ENCODE peak calls at places on chromosomes 3 and 15, in four cellular contexts. T, Y, S and D are unnamed samples.

GRCh38 chr3:167973046-167973445 is 122.7 kb downstream of the GOLIM4 start:
- DNase-seq in T (no peak), Y (no peak), S (no peak), D (no peak)

GRCh38 chr3:119969759-119970158 is 124.5 kb downstream of the GSK3B start:
- DNase-seq in T (no peak), Y (no peak), S (peak), D (no peak)

GRCh38 chr3:72891053-72891855 is 3.4 kb downstream of the GXYLT2 start:
- DNase-seq in Y (no peak), T (no peak), S (no peak), D (no peak)

GRCh38 chr3:13475871-13476590 is 4.1 kb upstream of the HDAC11 start:
- DNase-seq in S (no peak), T (no peak), Y (no peak), D (no peak)

GRCh38 chr3:129123314-129124060 is 1.9 kb upstream of the RAB43 start:
- DNase-seq in T (no peak), Y (no peak), S (no peak), D (peak)

GRCh38 chr15:60006203-60006782 is 2.2 kb downstream of the FOXB1 start:
- DNase-seq in S (peak), T (no peak), Y (peak), D (peak)

GRCh38 chr3:38105525-38105924 is 31.4 kb downstream of the ACAA1 start:
- DNase-seq in Y (no peak), S (no peak), T (no peak), D (no peak)

GRCh38 chr3:62260655-62261054 is 112.7 kb downstream of the FEZF2 start:
- DNase-seq in S (no peak), T (no peak), Y (no peak), D (no peak)

GRCh38 chr15:70192041-70192440 is 94.3 kb upstream of the TLE3 start:
- DNase-seq in S (no peak), Y (no peak), T (no peak), D (no peak)

GRCh38 chr3:173284301-173284700 is 113.2 kb upstream of the NLGN1 start:
- DNase-seq in Y (no peak), S (no peak), T (no peak), D (no peak)
- TF ChIP-seq CTCF in Y (no peak), S (no peak), T (no peak), D (no peak)

GRCh38 chr3:126945891-126946290 is 37.0 kb upstream of the PLXNA1 start:
- DNase-seq in T (no peak), Y (no peak), S (no peak), D (no peak)

GRCh38 chr3:126947429-126947828 is 35.5 kb upstream of the PLXNA1 start:
- DNase-seq in S (no peak), T (no peak), Y (no peak), D (no peak)

GRCh38 chr3:126944089-126944965 is 38.6 kb upstream of the PLXNA1 start:
- DNase-seq in S (no peak), T (no peak), Y (peak), D (no peak)

GRCh38 chr3:126946387-126946786 is 36.5 kb upstream of the PLXNA1 start:
- DNase-seq in S (no peak), T (no peak), Y (no peak), D (no peak)

DNA sequence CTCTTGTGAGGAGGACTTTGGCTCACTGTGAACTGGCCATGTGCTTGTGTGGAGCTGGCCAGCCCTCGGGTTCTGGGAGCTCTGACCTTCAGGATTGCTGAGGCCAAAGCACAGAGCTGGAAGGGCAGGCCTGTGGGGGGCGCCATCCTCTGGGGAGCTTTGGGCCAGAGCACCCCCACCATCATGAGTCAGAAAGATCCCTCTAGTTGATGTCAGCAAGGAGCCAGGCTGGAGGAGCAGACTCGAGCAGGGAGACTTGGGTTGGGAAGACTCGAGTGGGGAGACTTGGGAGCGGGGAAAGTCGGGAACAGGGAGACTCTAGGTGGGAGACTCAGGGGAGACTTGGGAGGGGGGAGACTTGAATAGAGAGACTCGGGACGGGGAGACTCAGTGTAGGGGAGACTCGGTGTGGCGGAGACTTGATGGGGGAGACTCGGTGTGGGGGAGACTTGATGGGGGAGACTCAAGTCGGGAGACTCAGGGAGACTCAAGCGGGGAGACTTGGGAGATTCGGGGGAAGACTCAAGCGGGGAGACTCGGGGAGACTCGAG is 37.7 kb upstream of the PLXNA1 start:
- DNase-seq in S (no peak), Y (no peak), T (no peak), D (no peak)
- TF ChIP-seq CTCF in S (no peak), Y (no peak), T (no peak), D (no peak)

DNA sequence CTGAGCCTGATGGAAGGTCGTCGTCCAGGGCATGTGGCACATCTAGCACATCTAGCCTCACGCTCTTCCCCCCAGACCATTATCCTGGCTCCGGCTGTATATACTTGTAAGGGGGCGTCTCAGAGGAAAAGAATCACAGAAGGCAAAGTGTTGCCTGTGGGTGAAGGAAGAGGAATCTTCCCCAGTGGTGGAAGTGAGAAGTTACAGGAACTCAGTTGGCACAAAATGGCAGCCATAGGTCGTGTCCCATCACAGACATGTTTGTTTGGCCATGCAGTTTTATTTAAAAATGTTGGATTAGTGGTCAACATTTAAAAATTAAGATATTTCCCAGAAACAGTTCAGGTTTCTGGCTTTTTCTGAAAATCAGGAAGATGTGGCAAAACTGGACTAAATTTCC is 13.6 kb downstream of the GALNT15 start:
- DNase-seq in S (no peak), T (no peak), Y (peak), D (no peak)
- TF ChIP-seq CTCF in S (no peak), T (no peak), Y (no peak), D (no peak)

DNA sequence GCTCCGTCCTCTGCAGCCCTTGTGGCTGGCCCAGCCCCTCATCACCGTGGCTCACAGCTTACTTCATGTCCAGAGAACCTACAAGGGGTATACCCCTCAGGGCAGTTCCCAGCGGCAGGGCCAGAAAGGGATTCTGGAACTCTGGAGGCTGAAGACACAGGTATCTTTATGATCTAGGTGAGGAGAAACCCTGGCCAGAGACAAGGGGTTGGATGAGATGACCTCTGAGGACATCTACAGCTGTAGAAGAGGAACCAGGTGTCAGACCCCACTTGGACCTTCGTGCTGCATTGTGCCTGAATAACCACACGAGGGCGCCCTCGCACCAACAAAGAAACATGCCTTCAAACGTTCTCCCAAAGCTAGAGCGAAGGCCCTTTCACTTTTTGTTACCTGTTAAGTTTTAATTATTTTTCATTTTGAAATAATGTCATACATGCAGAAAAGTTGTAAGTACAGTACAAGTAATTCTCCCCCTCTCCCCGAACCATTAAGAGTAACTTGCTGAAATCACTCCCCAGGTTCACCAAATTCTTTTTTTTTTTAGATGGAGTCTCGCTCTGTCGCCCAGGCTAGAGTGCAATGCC is 118.7 kb upstream of the SMAD3 start:
- DNase-seq in T (peak), S (peak), Y (peak), D (peak)
- TF ChIP-seq CTCF in T (peak), S (peak), Y (peak), D (peak)

DNA sequence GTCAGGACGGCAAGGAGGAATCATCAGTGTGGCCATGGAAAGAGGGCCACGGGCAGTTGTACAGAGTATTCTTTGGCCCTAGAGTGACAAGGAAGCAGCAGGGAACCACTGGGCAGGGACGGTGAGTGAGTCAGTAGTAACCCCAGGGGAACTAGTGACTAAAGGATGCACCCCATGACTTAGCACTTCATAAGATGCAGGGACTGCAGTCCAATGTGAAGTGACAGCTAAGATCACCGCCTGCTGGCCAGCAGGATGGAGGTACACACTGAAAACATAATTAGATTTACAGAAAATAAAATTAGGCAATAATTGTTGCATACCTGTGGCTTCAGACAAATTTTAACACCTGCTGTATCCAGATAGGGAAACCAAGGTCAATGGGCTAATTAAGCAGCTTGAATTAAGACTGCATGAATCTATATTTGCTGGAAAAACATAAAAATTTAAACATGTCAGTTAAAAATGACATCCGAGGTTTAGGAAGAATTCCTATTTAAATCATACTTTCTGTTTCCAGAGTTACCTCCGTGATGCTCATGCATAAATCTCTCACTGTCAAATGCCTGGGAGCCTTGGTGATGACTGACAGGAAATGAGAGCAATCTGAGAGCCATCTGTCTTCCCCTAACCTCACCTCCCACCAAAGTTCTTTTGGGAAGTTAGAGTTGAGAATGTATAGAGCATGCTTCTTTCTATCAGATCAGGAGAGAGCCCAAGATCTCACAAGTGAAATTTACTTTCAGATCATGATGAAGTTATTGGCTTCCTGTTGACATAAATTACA is 56.5 kb downstream of the DCLK3 start:
- DNase-seq in T (no peak), S (peak), Y (no peak), D (peak)
- TF ChIP-seq CTCF in T (no peak), S (no peak), Y (no peak), D (no peak)

GRCh38 chr3:165622356-165622755 is 214.9 kb downstream of the BCHE start:
- DNase-seq in S (no peak), T (no peak), Y (no peak), D (no peak)

GRCh38 chr3:165619077-165619476 is 218.1 kb downstream of the BCHE start:
- DNase-seq in S (no peak), Y (no peak), T (no peak), D (no peak)

DNA sequence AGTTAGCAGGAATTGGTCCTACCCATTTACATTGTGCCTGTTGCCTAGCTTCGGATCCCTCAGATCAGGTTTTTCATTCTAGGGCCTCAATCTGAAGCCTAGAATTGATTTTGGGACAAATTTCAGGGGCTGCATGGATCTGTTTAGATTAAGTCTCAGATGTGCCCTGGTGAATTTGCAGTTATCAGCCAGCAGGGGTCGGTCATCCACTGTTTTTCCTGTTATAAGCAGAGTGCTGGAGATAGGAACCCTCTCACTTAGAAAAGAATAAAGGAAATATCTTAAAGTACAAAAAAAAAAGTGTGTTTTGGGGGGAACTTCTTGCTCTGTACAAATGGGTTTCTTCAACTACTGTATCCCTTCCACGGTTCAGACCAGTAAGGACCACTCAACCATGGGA is 212.5 kb downstream of the BCHE start:
- DNase-seq in Y (no peak), S (no peak), T (no peak), D (no peak)
- TF ChIP-seq CTCF in Y (no peak), S (no peak), T (no peak), D (peak)

GRCh38 chr15:27358751-27359434 is 387.9 kb downstream of the GABRG3 start:
- DNase-seq in S (no peak), T (no peak), Y (no peak), D (no peak)
- TF ChIP-seq CTCF in S (peak), T (no peak), Y (peak), D (no peak)